ENCODE peak calls at places on chromosomes 13 and 19, in ten cellular contexts. V, Y, L, G, C, X, Z, U, J and A are unnamed samples.
A peak's percentile ranks its signal among the peaks of the same experiment; 100 is the strongest.

GRCh38 chr13:79404361-79404760 is 1.7 kb downstream of the RBM26 start:
- DNase-seq in C (no peak), L (no peak), J (peak; percentile 14), G (no peak), X (no peak), Z (no peak), U (no peak), V (no peak), Y (no peak), A (no peak)

GRCh38 chr19:18946918-18947317 is 5.9 kb upstream of the HOMER3 start:
- DNase-seq in Z (no peak), V (no peak), Y (no peak), J (no peak), C (no peak), L (no peak), G (no peak), U (no peak), X (no peak), A (no peak)

GRCh38 chr13:90447735-90448103 is 899.8 kb upstream of the MIR17HG start:
- DNase-seq in U (no peak), Y (no peak), J (peak; percentile 24), G (no peak), Z (no peak), V (no peak), X (peak; percentile 76), L (no peak), C (no peak), A (no peak)

GRCh38 chr19:46202426-46202825 is 27.1 kb upstream of the IGFL1 start:
- DNase-seq in X (no peak), Y (no peak), J (no peak), V (no peak), G (no peak), C (no peak), L (no peak), U (no peak), Z (no peak), A (no peak)

GRCh38 chr19:17420267-17420924 is 549 bp downstream of the MVB12A start:
- DNase-seq in Y (no peak), U (peak; percentile 29), V (no peak), L (peak; percentile 35), G (no peak), C (no peak), X (peak; percentile 50), Z (peak; percentile 62), J (no peak), A (peak; percentile 20)

GRCh38 chr13:25756916-25757315 is 294.9 kb downstream of the SHISA2 start:
- DNase-seq in G (no peak), C (no peak), L (no peak), X (no peak), Z (no peak), U (no peak), Y (no peak), V (no peak), J (no peak), A (no peak)

GRCh38 chr19:49684251-49684982 is 5.0 kb upstream of the ADM5 start:
- DNase-seq in Z (no peak), X (peak; percentile 47), C (no peak), L (peak; percentile 65), Y (no peak), J (peak; percentile 22), V (no peak), U (no peak), G (no peak), A (no peak)

GRCh38 chr13:83878691-83879410 is 3.4 kb downstream of the SLITRK1 start:
- DNase-seq in Y (no peak), U (no peak), L (no peak), X (no peak), J (no peak), V (no peak), C (no peak), Z (no peak), G (no peak), A (no peak)

GRCh38 chr13:70923863-70924752 is 815.9 kb upstream of the KLHL1 start:
- DNase-seq in C (no peak), X (no peak), Y (no peak), L (no peak), Z (peak; percentile 33), V (no peak), J (no peak), U (no peak), G (no peak), A (no peak)

GRCh38 chr13:89695343-89696257 is 1651.9 kb upstream of the MIR17HG start:
- DNase-seq in Y (peak; percentile 53), V (no peak), U (peak; percentile 31), G (no peak), J (no peak), L (peak; percentile 30), Z (no peak), C (no peak), X (peak; percentile 41), A (no peak)

GRCh38 chr13:80035096-80035495 is 305.8 kb downstream of the SPRY2 start:
- DNase-seq in J (no peak), Y (no peak), C (no peak), G (no peak), Z (no peak), X (no peak), U (no peak), V (no peak), L (no peak), A (no peak)

GRCh38 chr19:409006-409514 is at the start of gene C2CD4C:
- DNase-seq in Z (no peak), Y (peak; percentile 59), X (peak; percentile 56), V (no peak), J (peak; percentile 56), U (peak; percentile 17), C (no peak), G (no peak), L (no peak), A (no peak)